ENCODE peak calls at places on chromosomes 1 and 21, in eight cellular contexts. K, E, R, N, W, D, Y and I are unnamed samples.
A peak's percentile ranks its signal among the peaks of the same experiment; 100 is the strongest.

GRCh38 chr1:74245168-74245753 is 10.1 kb downstream of the TNNI3K start:
- DNase-seq in K (no peak), E (no peak), R (no peak), N (peak; percentile 1), W (no peak), D (no peak), Y (no peak), I (no peak)

GRCh38 chr1:248243204-248243603 is 12.0 kb downstream of the OR2M4 start:
- DNase-seq in K (no peak), E (peak; percentile 66), R (peak; percentile 54), N (peak; percentile 34), W (no peak), D (no peak), Y (peak; percentile 16), I (peak; percentile 9)

GRCh38 chr1:85258536-85259117 is 835 bp downstream of the C1orf52 start:
- DNase-seq in K (no peak), E (no peak), R (no peak), N (peak; percentile 74), W (no peak), D (no peak), Y (peak; percentile 38), I (peak; percentile 45)

GRCh38 chr21:17613242-17613676 is 558 bp upstream of the BTG3 start:
- DNase-seq in K (peak; percentile 80), E (peak; percentile 89), R (no peak), N (peak; percentile 42), W (no peak), D (peak; percentile 10), Y (peak; percentile 49), I (peak; percentile 16)

GRCh38 chr1:84174051-84174556 is 30.0 kb downstream of the PRKACB start:
- DNase-seq in K (no peak), E (no peak), R (no peak), N (peak; percentile 73), W (peak; percentile 49), D (no peak), Y (peak; percentile 49), I (peak; percentile 80)

GRCh38 chr1:62962794-62963776 is 179.2 kb downstream of the ATG4C start:
- DNase-seq in K (no peak), E (no peak), R (peak; percentile 2), N (peak; percentile 75), W (no peak), D (peak; percentile 70), Y (peak; percentile 51), I (peak; percentile 23)

GRCh38 chr1:150281758-150282557 is at the start of gene CIART:
- DNase-seq in K (peak; percentile 95), E (peak; percentile 93), R (peak; percentile 95), N (peak; percentile 99), W (peak; percentile 97), D (peak; percentile 55), Y (peak; percentile 99), I (peak; percentile 99)

GRCh38 chr1:57122031-57122430 is 156.2 kb upstream of the C8B start:
- DNase-seq in K (no peak), E (no peak), R (no peak), N (peak; percentile 16), W (no peak), D (no peak), Y (no peak), I (no peak)

GRCh38 chr1:68516066-68516465 is 19.2 kb upstream of the DEPDC1 start:
- DNase-seq in K (no peak), E (no peak), R (no peak), N (peak; percentile 11), W (no peak), D (no peak), Y (peak; percentile 44), I (no peak)

GRCh38 chr1:2802421-2802961 is 998 bp upstream of the TTC34 start:
- DNase-seq in K (no peak), E (peak; percentile 55), R (no peak), N (no peak), W (no peak), D (no peak), Y (no peak), I (no peak)

GRCh38 chr21:33384851-33385331 is 18.3 kb upstream of the IFNGR2 start:
- DNase-seq in K (no peak), E (no peak), R (peak; percentile 19), N (no peak), W (no peak), D (no peak), Y (no peak), I (no peak)

GRCh38 chr1:88074661-88075060 is 609.4 kb upstream of the PKN2 start:
- DNase-seq in K (no peak), E (no peak), R (no peak), N (no peak), W (no peak), D (no peak), Y (no peak), I (no peak)

GRCh38 chr1:201016943-201017827 is 6.3 kb downstream of the KIF21B start:
- DNase-seq in K (no peak), E (peak; percentile 59), R (no peak), N (no peak), W (no peak), D (peak; percentile 85), Y (no peak), I (no peak)

GRCh38 chr1:201893431-201893830 is 4.7 kb downstream of the SHISA4 start:
- DNase-seq in K (no peak), E (no peak), R (no peak), N (no peak), W (no peak), D (no peak), Y (peak; percentile 36), I (peak; percentile 44)

GRCh38 chr1:20377516-20378270 is 87.0 kb downstream of the VWA5B1 start:
- DNase-seq in K (no peak), E (no peak), R (no peak), N (no peak), W (no peak), D (no peak), Y (no peak), I (no peak)

GRCh38 chr1:46302091-46303037 is 1.1 kb downstream of the LRRC41 start:
- DNase-seq in K (peak; percentile 43), E (peak; percentile 76), R (peak; percentile 36), N (peak; percentile 70), W (no peak), D (peak; percentile 27), Y (peak; percentile 76), I (no peak)

GRCh38 chr1:241612533-241613505 is 27.4 kb downstream of the CHML start:
- DNase-seq in K (no peak), E (no peak), R (peak; percentile 45), N (peak; percentile 96), W (peak; percentile 83), D (no peak), Y (peak; percentile 92), I (peak; percentile 95)

GRCh38 chr21:41965447-41966340 is 11.9 kb upstream of the C2CD2 start:
- DNase-seq in K (no peak), E (peak; percentile 53), R (no peak), N (no peak), W (no peak), D (no peak), Y (no peak), I (no peak)

GRCh38 chr21:16534408-16535099 is 804.8 kb downstream of the USP25 start:
- DNase-seq in K (peak; percentile 55), E (no peak), R (no peak), N (peak; percentile 82), W (no peak), D (peak; percentile 76), Y (peak; percentile 83), I (peak; percentile 57)

GRCh38 chr21:29753216-29753615 is 186.6 kb downstream of the GRIK1 start:
- DNase-seq in K (no peak), E (no peak), R (no peak), N (peak; percentile 41), W (no peak), D (no peak), Y (peak; percentile 52), I (no peak)

GRCh38 chr1:70353641-70354331 is 736 bp downstream of the ANKRD13C start:
- DNase-seq in K (peak; percentile 39), E (no peak), R (peak; percentile 17), N (peak; percentile 74), W (peak; percentile 59), D (peak; percentile 17), Y (peak; percentile 73), I (peak; percentile 84)

GRCh38 chr1:172821609-172822274 is 162.8 kb downstream of the FASLG start:
- DNase-seq in K (no peak), E (no peak), R (no peak), N (peak; percentile 69), W (peak; percentile 63), D (peak; percentile 22), Y (peak; percentile 89), I (peak; percentile 80)

GRCh38 chr1:209389258-209389657 is 194.3 kb upstream of the CAMK1G start:
- DNase-seq in K (no peak), E (no peak), R (no peak), N (peak; percentile 75), W (peak; percentile 97), D (no peak), Y (peak; percentile 92), I (peak; percentile 92)

GRCh38 chr1:54480201-54480848 is 67.7 kb upstream of the ACOT11 start:
- DNase-seq in K (no peak), E (no peak), R (peak; percentile 21), N (no peak), W (no peak), D (no peak), Y (no peak), I (no peak)

GRCh38 chr1:159851386-159851785 is 11.1 kb downstream of the VSIG8 start:
- DNase-seq in K (no peak), E (no peak), R (peak; percentile 51), N (no peak), W (no peak), D (no peak), Y (no peak), I (no peak)

GRCh38 chr1:84319662-84320061 is 18.2 kb downstream of the SAMD13 start:
- DNase-seq in K (no peak), E (no peak), R (no peak), N (no peak), W (no peak), D (no peak), Y (no peak), I (peak; percentile 15)

GRCh38 chr1:153429266-153430165 is 13.2 kb downstream of the S100A7A start:
- DNase-seq in K (no peak), E (peak; percentile 41), R (no peak), N (no peak), W (no peak), D (no peak), Y (no peak), I (no peak)

GRCh38 chr1:12488666-12489354 is 129.2 kb downstream of the DHRS3 start:
- DNase-seq in K (no peak), E (no peak), R (no peak), N (no peak), W (no peak), D (no peak), Y (peak; percentile 42), I (no peak)

GRCh38 chr1:2334883-2335534 is 56.3 kb downstream of the MORN1 start:
- DNase-seq in K (no peak), E (no peak), R (no peak), N (no peak), W (no peak), D (no peak), Y (no peak), I (no peak)